ENCODE peak calls at places on chromosomes 16 and 17, in seven cellular contexts. U is psoas muscle; Q is stimulated activated CD4-positive, alpha-beta T cell treated with anti-CD3 and anti-CD28 coated beads, Interleukin-2, amount 100 ng/mL, for 24 hours; K is cardiac fibroblast; M is amygdala; V is activated CD4-positive, alpha-beta T cell treated with anti-CD3 and anti-CD28 coated beads, Interleukin-2, amount 10 ng/mL, durations not matched to agents 7 days and 5 days; G is activated CD4-positive, alpha-beta memory T cell treated with anti-CD3 and anti-CD28 coated beads for 36 hours. S is an unnamed sample.

GRCh38 chr17:6641374-6641818 is 536 bp downstream of the TXNDC17 start:
- DNase-seq in Q (no peak), G (no peak), U (no peak), K (no peak), M (no peak), V (peak), S (no peak)

GRCh38 chr16:89104930-89105571 is 11.4 kb downstream of the ACSF3 start:
- DNase-seq in K (no peak), Q (no peak), U (no peak), M (no peak), V (no peak), G (no peak), S (peak)

GRCh38 chr17:17205368-17206148 is 575 bp downstream of the PLD6 start:
- DNase-seq in Q (peak), M (peak), U (peak), V (peak), K (peak), G (peak), S (peak)

GRCh38 chr16:66923247-66923851 is 2.0 kb downstream of the RRAD start:
- DNase-seq in U (peak), V (no peak), Q (no peak), G (no peak), K (peak), M (no peak), S (peak)

GRCh38 chr16:11142951-11143740 is 112.9 kb downstream of the SOCS1 start:
- DNase-seq in M (no peak), U (no peak), K (no peak), Q (no peak), V (no peak), G (no peak), S (peak)

GRCh38 chr16:19882641-19883040 is 2.0 kb downstream of the GPRC5B start:
- DNase-seq in V (no peak), G (no peak), M (peak), U (no peak), K (no peak), Q (no peak), S (no peak)

GRCh38 chr17:35568561-35568960 is 7.9 kb upstream of the SLFN14 start:
- DNase-seq in M (no peak), V (peak), U (no peak), K (peak), Q (peak), G (peak), S (peak)

GRCh38 chr17:66689192-66689591 is 145.7 kb upstream of the CACNG5 start:
- DNase-seq in Q (no peak), G (no peak), M (no peak), U (no peak), V (no peak), K (no peak), S (no peak)

GRCh38 chr16:88846088-88846487 is 10.7 kb downstream of the GALNS start:
- DNase-seq in Q (no peak), K (peak), G (no peak), U (no peak), V (no peak), M (no peak), S (peak)

GRCh38 chr17:81991684-81992513 is 14.5 kb downstream of the ASPSCR1 start:
- DNase-seq in V (no peak), M (peak), Q (no peak), U (peak), K (peak), G (no peak), S (peak)

GRCh38 chr16:27355610-27356009 is 41.8 kb downstream of the IL4R start:
- DNase-seq in U (peak), K (peak), V (peak), Q (peak), M (no peak), G (peak), S (no peak)

GRCh38 chr17:49995055-49995738 is at the start of gene DLX3:
- DNase-seq in M (no peak), U (peak), V (no peak), Q (peak), G (peak), K (peak), S (peak)

GRCh38 chr17:37382056-37382455 is 6.3 kb downstream of the C17orf78 start:
- DNase-seq in U (no peak), Q (no peak), G (no peak), M (no peak), V (no peak), K (no peak), S (no peak)

GRCh38 chr16:9630985-9631384 is 539.5 kb downstream of the HAPSTR1 start:
- DNase-seq in U (no peak), Q (no peak), G (no peak), M (no peak), K (no peak), V (no peak), S (no peak)

GRCh38 chr17:42422412-42422957 is 571 bp downstream of the CAVIN1 start:
- DNase-seq in U (peak), K (peak), Q (peak), V (peak), G (peak), M (no peak), S (peak)

GRCh38 chr17:61065263-61065773 is 334.3 kb upstream of the TBX2 start:
- DNase-seq in G (no peak), Q (no peak), M (no peak), K (peak), U (no peak), V (no peak), S (peak)

GRCh38 chr16:19329932-19330331 is 44.4 kb downstream of the CLEC19A start:
- DNase-seq in V (no peak), K (peak), Q (no peak), G (no peak), M (no peak), U (no peak), S (no peak)

GRCh38 chr17:41957058-41957868 is 9.3 kb upstream of the CNP start:
- DNase-seq in U (no peak), M (no peak), V (no peak), Q (no peak), K (peak), G (no peak), S (no peak)